ENCODE peak calls at places on chromosomes 13 and 19, in seven cellular contexts. P is HepG2, F is GM12878, D is H1, L is K562, O is SK-N-SH, C is HCT116. M is an unnamed sample.

GRCh38 chr19:29674374-29675119 is 9.3 kb downstream of the PLEKHF1 start:
- DNase-seq in D (no peak), L (no peak), C (no peak), F (no peak), P (no peak), O (no peak), M (no peak)

GRCh38 chr13:104691765-104692164 is 1625.5 kb upstream of the SLC10A2 start:
- DNase-seq in C (no peak), F (no peak), P (no peak), D (no peak), O (no peak), L (no peak), M (no peak)

GRCh38 chr13:20565120-20565736 is 1.7 kb upstream of the IFT88 start:
- DNase-seq in P (no peak), L (no peak), D (no peak), C (no peak), F (no peak), O (no peak), M (no peak)

GRCh38 chr19:18322318-18322758 is 538 bp downstream of the LSM4 start:
- DNase-seq in L (peak; percentile 82), D (no peak), O (peak; percentile 73), F (no peak), C (no peak), P (peak; percentile 74), M (no peak)

GRCh38 chr19:29285878-29286277 is 72.9 kb upstream of the UQCRFS1 start:
- DNase-seq in O (peak; percentile 42), C (no peak), P (no peak), D (peak; percentile 69), L (peak; percentile 35), F (no peak), M (no peak)

GRCh38 chr19:29836409-29836825 is 24.6 kb downstream of the CCNE1 start:
- DNase-seq in F (peak; percentile 86), L (no peak), O (no peak), D (no peak), C (no peak), P (no peak), M (no peak)

GRCh38 chr13:105702441-105702840 is 833.0 kb downstream of the EFNB2 start:
- DNase-seq in O (no peak), L (no peak), P (no peak), D (no peak), C (no peak), F (no peak), M (no peak)

GRCh38 chr19:58572026-58572817 is 913 bp downstream of the MZF1 start:
- DNase-seq in C (no peak), O (no peak), L (no peak), P (no peak), F (no peak), D (no peak), M (peak; percentile 85)

GRCh38 chr13:94312511-94313191 is 166.8 kb downstream of the DCT start:
- DNase-seq in D (no peak), O (no peak), C (no peak), F (peak; percentile 62), L (no peak), P (no peak), M (no peak)

GRCh38 chr13:113411216-113412023 is 41.9 kb downstream of the ADPRHL1 start:
- DNase-seq in C (peak; percentile 84), P (peak; percentile 32), F (no peak), O (no peak), L (no peak), D (no peak), M (no peak)

GRCh38 chr13:67651908-67652307 is 421.8 kb upstream of the PCDH9 start:
- DNase-seq in O (no peak), L (no peak), C (no peak), D (no peak), P (no peak), F (no peak), M (no peak)

GRCh38 chr19:16527971-16528521 is 14.2 kb downstream of the CHERP start:
- DNase-seq in D (peak; percentile 70), P (no peak), O (peak; percentile 61), F (no peak), C (no peak), L (peak; percentile 41), M (no peak)

GRCh38 chr13:100525453-100526298 is 62.9 kb downstream of the GGACT start:
- DNase-seq in C (no peak), O (no peak), P (peak; percentile 59), F (no peak), D (no peak), L (no peak), M (no peak)

GRCh38 chr13:83065136-83065535 is 817.1 kb downstream of the SLITRK1 start:
- DNase-seq in P (no peak), F (no peak), L (no peak), O (no peak), D (no peak), C (no peak), M (peak; percentile 30)

GRCh38 chr19:49878744-49879070 is 1.2 kb downstream of the TBC1D17 start:
- DNase-seq in D (no peak), L (no peak), C (no peak), P (no peak), F (no peak), O (no peak), M (no peak)

GRCh38 chr19:2353159-2353894 is 6.7 kb upstream of the TMPRSS9 start:
- DNase-seq in P (no peak), D (no peak), F (no peak), L (no peak), O (no peak), C (no peak), M (no peak)

GRCh38 chr13:37148501-37148900 is 43.0 kb upstream of the CSNK1A1L start:
- DNase-seq in D (no peak), F (no peak), L (no peak), P (no peak), C (no peak), O (peak; percentile 12), M (no peak)

GRCh38 chr19:18107235-18108083 is 9.9 kb downstream of the MAST3 start:
- DNase-seq in C (no peak), P (no peak), L (no peak), D (no peak), O (peak; percentile 21), F (no peak), M (no peak)

GRCh38 chr13:77026255-77026782 is 640 bp downstream of the FBXL3 start:
- DNase-seq in D (peak; percentile 70), O (peak; percentile 83), C (peak; percentile 21), F (peak; percentile 42), L (peak; percentile 81), P (peak; percentile 63), M (peak; percentile 37)
- TF ChIP-seq JUND in D (no peak), O (no peak), C (no peak), F (no peak), L (no peak), P (no peak), M (no peak)

GRCh38 chr13:33582121-33582520 is 235.8 kb upstream of the RFC3 start:
- DNase-seq in P (no peak), O (no peak), C (no peak), F (no peak), L (no peak), D (no peak), M (no peak)
- TF ChIP-seq JUND in P (no peak), O (no peak), C (no peak), F (no peak), L (no peak), D (no peak), M (no peak)

DNA sequence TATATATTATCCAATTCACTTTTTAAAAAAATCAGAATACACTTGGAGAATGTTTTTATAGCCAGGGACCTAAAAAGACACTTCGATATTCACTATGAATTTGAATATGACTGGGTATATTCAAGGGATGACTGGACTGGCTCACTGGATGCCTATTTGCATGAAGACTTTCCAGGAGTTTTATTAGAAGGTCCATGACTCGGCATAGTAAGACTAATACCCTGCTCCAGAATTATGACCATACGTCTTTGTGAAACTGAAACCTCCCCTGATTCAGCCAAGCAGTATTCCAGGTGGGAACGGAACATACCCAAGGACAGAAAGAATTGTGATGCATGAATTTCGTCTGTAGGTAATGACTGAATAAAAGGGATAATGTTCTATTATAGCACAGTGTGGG is 3.9 kb upstream of the FAM216B start:
- DNase-seq in F (no peak), D (no peak), L (no peak), C (no peak), P (no peak), O (no peak), M (no peak)
- TF ChIP-seq JUND in F (no peak), D (no peak), L (no peak), C (no peak), P (no peak), O (no peak), M (no peak)

GRCh38 chr19:43561144-43561970 is 14.0 kb downstream of the XRCC1 start:
- DNase-seq in F (no peak), P (no peak), C (no peak), L (no peak), O (no peak), D (no peak), M (no peak)

GRCh38 chr19:43562211-43562697 is 13.1 kb downstream of the XRCC1 start:
- DNase-seq in D (no peak), L (no peak), P (no peak), F (no peak), C (no peak), O (no peak), M (no peak)

GRCh38 chr19:43564800-43565199 is 10.5 kb downstream of the XRCC1 start:
- DNase-seq in O (no peak), F (no peak), C (no peak), P (no peak), D (no peak), L (no peak), M (no peak)

GRCh38 chr19:43563816-43564215 is 11.5 kb downstream of the XRCC1 start:
- DNase-seq in O (no peak), L (no peak), F (no peak), P (no peak), C (no peak), D (no peak), M (no peak)

GRCh38 chr19:43562698-43563241 is 12.6 kb downstream of the XRCC1 start:
- DNase-seq in L (no peak), P (no peak), D (no peak), C (no peak), O (no peak), F (peak; percentile 91), M (no peak)
- TF ChIP-seq JUND in L (no peak), P (no peak), D (no peak), C (no peak), O (no peak), F (no peak), M (no peak)

DNA sequence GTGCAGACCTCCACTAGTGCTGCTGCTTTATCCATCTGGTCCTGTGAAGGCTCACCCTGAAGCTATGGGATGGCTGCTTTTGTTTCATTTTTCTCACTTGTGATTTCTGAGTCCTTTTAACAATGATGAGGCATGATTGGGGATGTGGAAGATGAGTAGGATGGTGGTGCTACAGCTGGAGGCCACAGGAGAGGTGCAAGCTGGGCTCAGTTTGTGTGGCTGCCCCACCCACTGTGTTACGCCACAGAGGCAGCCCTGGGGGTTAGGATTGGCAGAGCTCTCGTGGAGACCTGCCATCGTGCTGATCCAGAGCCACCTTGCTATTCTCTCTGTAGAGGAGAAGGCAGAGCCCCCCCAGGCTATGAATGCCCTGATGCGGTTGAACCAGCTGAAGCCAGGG is 19.6 kb upstream of the QTRT1 start:
- DNase-seq in D (no peak), L (no peak), O (no peak), P (no peak), F (no peak), C (no peak), M (no peak)
- TF ChIP-seq JUND in D (no peak), L (no peak), O (no peak), P (no peak), F (no peak), C (no peak), M (no peak)